ENCODE peak calls at places on chromosomes 2 and 18, in ten cellular contexts. X is stimulated activated CD4-positive, alpha-beta T cell treated with anti-CD3 and anti-CD28 coated beads, Interleukin-12 subunit alpha, Interleukin-12 subunit beta, amount 100 ng/mL, for 4 hours; R is left cardiac atrium; G is amygdala; S is GM10248; N is activated naive CD8-positive, alpha-beta T cell treated with anti-CD3 and anti-CD28 coated beads, Interleukin-2, amount 50 U/mL, for 24 hours; C is GDM1; J is astrocyte; F is NCI-H1105; M is activated gamma-delta T cell treated with Interleukin-2 at 50 U/mL for 16 hours. O is an unnamed sample.

GRCh38 chr18:80037300-80037699 is 3.1 kb downstream of the RBFA start:
- DNase-seq in X (no peak), R (no peak), G (no peak), S (no peak), N (no peak), C (no peak), J (no peak), F (no peak), M (no peak), O (no peak)

GRCh38 chr2:68225119-68225632 is 27.2 kb downstream of the PPP3R1 start:
- DNase-seq in X (no peak), R (no peak), G (no peak), S (peak; percentile 22), N (no peak), C (peak; percentile 16), J (no peak), F (no peak), M (peak; percentile 14), O (no peak)

GRCh38 chr18:11689031-11689971 is at the start of gene GNAL:
- DNase-seq in X (peak; percentile 51), R (peak; percentile 83), G (peak; percentile 66), S (peak; percentile 77), N (peak; percentile 56), C (peak; percentile 27), J (peak; percentile 86), F (peak; percentile 85), M (peak; percentile 10), O (peak; percentile 61)

GRCh38 chr18:12092398-12093229 is 1.0 kb upstream of the ANKRD62 start:
- DNase-seq in X (no peak), R (peak; percentile 23), G (no peak), S (peak; percentile 50), N (no peak), C (peak; percentile 64), J (no peak), F (peak; percentile 12), M (no peak), O (no peak)

GRCh38 chr18:79609021-79609461 is 70.6 kb upstream of the CTDP1 start:
- DNase-seq in X (no peak), R (no peak), G (no peak), S (no peak), N (no peak), C (no peak), J (no peak), F (no peak), M (no peak), O (no peak)

GRCh38 chr2:117980783-117981676 is 32.8 kb downstream of the CCDC93 start:
- DNase-seq in X (no peak), R (no peak), G (no peak), S (no peak), N (no peak), C (no peak), J (peak; percentile 95), F (no peak), M (no peak), O (no peak)

GRCh38 chr2:206670531-206671319 is 28.4 kb downstream of the FAM237A start:
- DNase-seq in X (no peak), R (no peak), G (no peak), S (no peak), N (no peak), C (no peak), J (no peak), F (no peak), M (no peak), O (no peak)

GRCh38 chr2:69683170-69683971 is 39.8 kb upstream of the AAK1 start:
- DNase-seq in X (no peak), R (peak; percentile 42), G (no peak), S (no peak), N (no peak), C (peak; percentile 31), J (peak; percentile 91), F (no peak), M (no peak), O (no peak)

GRCh38 chr2:65366595-65367125 is 65.7 kb downstream of the SPRED2 start:
- DNase-seq in X (no peak), R (no peak), G (no peak), S (peak; percentile 62), N (no peak), C (peak; percentile 51), J (peak; percentile 97), F (no peak), M (peak; percentile 10), O (no peak)

GRCh38 chr2:144943986-144944385 is 424.1 kb upstream of the ZEB2 start:
- DNase-seq in X (no peak), R (no peak), G (no peak), S (no peak), N (no peak), C (no peak), J (peak; percentile 70), F (no peak), M (no peak), O (no peak)